ENCODE peak calls at places on chromosomes 2 and 18, in six cellular contexts. G is H1; L is activated CD4-positive, alpha-beta T cell treated with anti-CD3 and anti-CD28 coated beads for 36 hours; Z is stimulated activated CD4-positive, alpha-beta T cell treated with anti-CD3 and anti-CD28 coated beads, Interleukin-4, amount 100 ng/mL, for 4 hours; V is endothelial cell; Y is AG09309. H is an unnamed sample.

GRCh38 chr2:151695778-151696177 is 38.5 kb downstream of the NEB start:
- DNase-seq in G (no peak), L (no peak), Z (no peak), V (no peak), Y (no peak), H (no peak)

GRCh38 chr18:22465859-22466602 is 48.3 kb upstream of the CTAGE1 start:
- DNase-seq in G (no peak), L (no peak), Z (no peak), V (no peak), Y (peak), H (peak)

GRCh38 chr18:44497757-44498490 is 182.8 kb upstream of the SETBP1 start:
- DNase-seq in G (no peak), L (no peak), Z (no peak), V (no peak), Y (no peak), H (no peak)

GRCh38 chr18:26268454-26268853 is 42.2 kb downstream of the TAF4B start:
- DNase-seq in G (no peak), L (no peak), Z (no peak), V (no peak), Y (no peak), H (no peak)

GRCh38 chr2:37896319-37896718 is 28.8 kb upstream of the RMDN2 start:
- DNase-seq in G (no peak), L (no peak), Z (no peak), V (no peak), Y (no peak), H (no peak)

GRCh38 chr2:240972636-240973521 is 25.5 kb upstream of the SNED1 start:
- DNase-seq in G (no peak), L (no peak), Z (no peak), V (no peak), Y (peak), H (no peak)

GRCh38 chr2:69482471-69482870 is 45.2 kb upstream of the NFU1 start:
- DNase-seq in G (no peak), L (no peak), Z (no peak), V (no peak), Y (no peak), H (no peak)

GRCh38 chr2:16939771-16940170 is 274.1 kb upstream of the CYRIA start:
- DNase-seq in G (no peak), L (no peak), Z (no peak), V (no peak), Y (no peak), H (no peak)

GRCh38 chr18:48412339-48412929 is 3.3 kb upstream of the ZBTB7C start:
- DNase-seq in G (no peak), L (peak), Z (no peak), V (peak), Y (no peak), H (peak)

GRCh38 chr2:85754313-85755095 is 713 bp downstream of the ATOH8 start:
- DNase-seq in G (no peak), L (peak), Z (peak), V (peak), Y (no peak), H (no peak)

GRCh38 chr2:23624378-23624777 is 239.4 kb downstream of the KLHL29 start:
- DNase-seq in G (no peak), L (peak), Z (peak), V (no peak), Y (no peak), H (peak)

GRCh38 chr18:3236470-3236869 is 11.1 kb upstream of the MYL12A start:
- DNase-seq in G (no peak), L (no peak), Z (no peak), V (no peak), Y (no peak), H (no peak)

GRCh38 chr2:209425082-209426071 is 1.5 kb downstream of the MAP2 start:
- DNase-seq in G (no peak), L (peak), Z (no peak), V (peak), Y (no peak), H (no peak)

GRCh38 chr18:8041526-8042111 is 474.5 kb downstream of the PTPRM start:
- DNase-seq in G (no peak), L (no peak), Z (no peak), V (no peak), Y (no peak), H (no peak)

GRCh38 chr18:6652098-6652497 is 77.4 kb upstream of the ARHGAP28 start:
- DNase-seq in G (no peak), L (no peak), Z (no peak), V (no peak), Y (no peak), H (no peak)

GRCh38 chr2:165016772-165017411 is 61.6 kb upstream of the SLC38A11 start:
- DNase-seq in G (no peak), L (peak), Z (no peak), V (peak), Y (peak), H (peak)

GRCh38 chr2:145108385-145108784 is 588.5 kb upstream of the ZEB2 start:
- DNase-seq in G (no peak), L (no peak), Z (no peak), V (no peak), Y (no peak), H (no peak)

GRCh38 chr18:75455249-75456183 is 28.0 kb upstream of the SMIM21 start:
- DNase-seq in G (peak), L (peak), Z (peak), V (peak), Y (no peak), H (no peak)

GRCh38 chr2:170905864-170906263 is 23.2 kb upstream of the GORASP2 start:
- DNase-seq in G (no peak), L (no peak), Z (no peak), V (no peak), Y (no peak), H (peak)

GRCh38 chr2:53744395-53745065 is 23.1 kb upstream of the CHAC2 start:
- DNase-seq in G (no peak), L (no peak), Z (no peak), V (no peak), Y (no peak), H (no peak)

GRCh38 chr2:54722641-54723299 is 692 bp upstream of the EML6 start:
- DNase-seq in G (no peak), L (no peak), Z (no peak), V (no peak), Y (peak), H (peak)

GRCh38 chr2:223909048-223909741 is 35.9 kb downstream of the WDFY1 start:
- DNase-seq in G (no peak), L (no peak), Z (no peak), V (no peak), Y (no peak), H (no peak)

H was measured in K562.